ENCODE peak calls at places on chromosome 1, in ten cellular contexts. V is RCC 7860; X is spleen; M is K562; U is stimulated activated CD8-positive, alpha-beta memory T cell treated with anti-CD3 and anti-CD28 coated beads, Interleukin-2, amount 100 ng/mL, for 1 hour; D is NCI-H1436; Z is H1; F is NCI-H1694 treated with DMSO at 0.1 percent for 48 hours; G is activated naive CD8-positive, alpha-beta T cell treated with anti-CD3 and anti-CD28 coated beads, Interleukin-2, amount 50 U/mL, for 24 hours; I is GM03348. S is an unnamed sample.

GRCh38 chr1:183761871-183762270 is 43.0 kb upstream of the RGL1 start:
- DNase-seq in V (no peak), X (no peak), M (no peak), U (no peak), D (no peak), Z (no peak), F (no peak), G (no peak), I (no peak), S (no peak)

GRCh38 chr1:150513275-150513885 is 2.2 kb upstream of the FALEC start:
- DNase-seq in V (no peak), X (peak; percentile 33), M (peak; percentile 77), U (no peak), D (no peak), Z (no peak), F (peak; percentile 33), G (no peak), I (no peak), S (no peak)

GRCh38 chr1:10694274-10694632 is 102.2 kb downstream of the CASZ1 start:
- DNase-seq in V (no peak), X (no peak), M (no peak), U (peak; percentile 22), D (peak; percentile 83), Z (no peak), F (peak; percentile 27), G (no peak), I (no peak), S (no peak)

GRCh38 chr1:224116131-224116530 is 2.2 kb downstream of the FBXO28 start:
- DNase-seq in V (peak; percentile 73), X (no peak), M (peak; percentile 44), U (no peak), D (peak; percentile 73), Z (no peak), F (peak; percentile 83), G (no peak), I (peak; percentile 54), S (peak; percentile 22)

GRCh38 chr1:3283849-3284248 is 170.6 kb upstream of the ARHGEF16 start:
- DNase-seq in V (no peak), X (no peak), M (peak; percentile 68), U (no peak), D (no peak), Z (no peak), F (peak; percentile 25), G (peak; percentile 31), I (peak; percentile 78), S (peak; percentile 52)

GRCh38 chr1:206461602-206462455 is 8.4 kb upstream of the IKBKE start:
- DNase-seq in V (peak; percentile 60), X (peak; percentile 18), M (peak; percentile 82), U (peak; percentile 52), D (peak; percentile 65), Z (no peak), F (peak; percentile 62), G (peak; percentile 77), I (peak; percentile 82), S (peak; percentile 80)

GRCh38 chr1:186094170-186094569 is 280.9 kb downstream of the TPR start:
- DNase-seq in V (peak; percentile 52), X (no peak), M (no peak), U (no peak), D (no peak), Z (no peak), F (no peak), G (no peak), I (peak; percentile 15), S (peak; percentile 37)

GRCh38 chr1:109438798-109439297 is 12.6 kb upstream of the PSMA5 start:
- DNase-seq in V (peak; percentile 66), X (no peak), M (peak; percentile 49), U (no peak), D (no peak), Z (no peak), F (no peak), G (no peak), I (peak; percentile 76), S (peak; percentile 85)

S was measured in AG08395.